ENCODE peak calls at places on chromosomes 2 and 18, in four cellular contexts. T, S, G and Q are unnamed samples.

GRCh38 chr2:118539290-118539689 is 308.2 kb downstream of the EN1 start:
- DNase-seq in S (no peak), G (no peak), T (peak), Q (peak)

GRCh38 chr2:3575534-3576324 is 669 bp downstream of the RPS7 start:
- DNase-seq in G (no peak), T (peak), S (no peak), Q (no peak)

GRCh38 chr2:236176951-236177350 is 8.8 kb upstream of the GBX2 start:
- DNase-seq in T (no peak), G (no peak), S (no peak), Q (no peak)

GRCh38 chr2:240733803-240734495 is 42.3 kb downstream of the AQP12A start:
- DNase-seq in S (no peak), T (no peak), G (no peak), Q (no peak)

GRCh38 chr2:84527137-84528129 is 11.1 kb downstream of the DNAH6 start:
- DNase-seq in G (no peak), T (peak), S (no peak), Q (no peak)

GRCh38 chr2:28365158-28365557 is 27.5 kb upstream of the FOSL2 start:
- DNase-seq in G (no peak), T (no peak), S (no peak), Q (no peak)

GRCh38 chr2:134365356-134365755 is 111.5 kb downstream of the MGAT5 start:
- DNase-seq in S (no peak), T (peak), G (no peak), Q (no peak)

GRCh38 chr2:241863021-241863954 is 4.6 kb upstream of the PDCD1 start:
- DNase-seq in S (peak), T (peak), G (no peak), Q (no peak)

GRCh38 chr18:39994521-39994920 is 1960.5 kb upstream of the PIK3C3 start:
- DNase-seq in S (no peak), T (no peak), G (no peak), Q (no peak)

GRCh38 chr2:178891265-178891958 is 84.2 kb upstream of the TTN start:
- DNase-seq in G (peak), T (peak), S (peak), Q (peak)

GRCh38 chr2:55887906-55888625 is 35.5 kb downstream of the EFEMP1 start:
- DNase-seq in S (no peak), T (peak), G (peak), Q (no peak)

GRCh38 chr18:13465126-13465446 is 246.5 kb downstream of the LDLRAD4 start:
- DNase-seq in S (no peak), G (no peak), T (no peak), Q (no peak)

GRCh38 chr2:32553829-32554432 is 73.9 kb upstream of the TTC27 start:
- DNase-seq in T (peak), G (peak), S (no peak), Q (no peak)

GRCh38 chr2:122707224-122707824 is 951.9 kb downstream of the TSN start:
- DNase-seq in G (no peak), S (no peak), T (no peak), Q (no peak)